ENCODE peak calls at places on chromosomes 5 and 9, in ten cellular contexts. K is Kasumi-1; X is endothelial cell; E is pons; Y is aorta; I is kidney glomerular epithelial cell; D is activated CD4-positive, CD25-positive, alpha-beta regulatory T cell; P is PC-3; O is HEK293T; V is left colon. T is an unnamed sample.

GRCh38 chr9:114300846-114301797 is 21.8 kb upstream of the ORM1 start:
- DNase-seq in K (no peak), X (no peak), E (no peak), Y (peak), I (no peak), D (no peak), P (no peak), O (no peak), V (peak), T (no peak)

GRCh38 chr9:95307538-95307937 is 10.0 kb downstream of the FANCC start:
- DNase-seq in K (no peak), X (no peak), E (no peak), Y (no peak), I (no peak), D (no peak), P (no peak), O (no peak), V (no peak), T (no peak)

GRCh38 chr5:55072668-55073067 is 29.8 kb upstream of the GZMA start:
- DNase-seq in K (peak), X (no peak), E (no peak), Y (no peak), I (no peak), D (no peak), P (no peak), O (no peak), V (no peak), T (no peak)

GRCh38 chr9:130663258-130664171 is 879 bp upstream of the PRDM12 start:
- DNase-seq in K (no peak), X (no peak), E (no peak), Y (no peak), I (no peak), D (no peak), P (no peak), O (no peak), V (no peak), T (no peak)

GRCh38 chr9:69317081-69317480 is 7.9 kb upstream of the ENTREP1 start:
- DNase-seq in K (no peak), X (no peak), E (no peak), Y (no peak), I (no peak), D (no peak), P (peak), O (no peak), V (no peak), T (peak)

GRCh38 chr5:113293613-113294340 is 141.0 kb downstream of the TSSK1B start:
- DNase-seq in K (no peak), X (no peak), E (no peak), Y (no peak), I (peak), D (no peak), P (peak), O (no peak), V (peak), T (peak)

GRCh38 chr9:70480405-70480980 is 66.0 kb upstream of the KLF9 start:
- DNase-seq in K (no peak), X (no peak), E (peak), Y (peak), I (no peak), D (no peak), P (peak), O (no peak), V (peak), T (no peak)

GRCh38 chr5:65663804-65664521 is 39.1 kb downstream of the SHLD3 start:
- DNase-seq in K (no peak), X (peak), E (no peak), Y (no peak), I (peak), D (no peak), P (peak), O (peak), V (no peak), T (peak)

GRCh38 chr5:172370237-172370640 is 84.1 kb downstream of the SH3PXD2B start:
- DNase-seq in K (no peak), X (no peak), E (peak), Y (no peak), I (no peak), D (no peak), P (no peak), O (no peak), V (no peak), T (no peak)

GRCh38 chr5:157808043-157808442 is 50.9 kb downstream of the CLINT1 start:
- DNase-seq in K (no peak), X (no peak), E (no peak), Y (no peak), I (no peak), D (no peak), P (no peak), O (no peak), V (no peak), T (no peak)

GRCh38 chr9:14271078-14271673 is 42.8 kb downstream of the NFIB start:
- DNase-seq in K (no peak), X (no peak), E (peak), Y (no peak), I (peak), D (no peak), P (peak), O (peak), V (peak), T (peak)

GRCh38 chr9:21070171-21070571 is 7.6 kb downstream of the IFNB1 start:
- DNase-seq in K (peak), X (peak), E (peak), Y (no peak), I (peak), D (no peak), P (peak), O (peak), V (peak), T (peak)

GRCh38 chr9:37540634-37541033 is 35.5 kb downstream of the FBXO10 start:
- DNase-seq in K (no peak), X (no peak), E (no peak), Y (no peak), I (no peak), D (no peak), P (peak), O (no peak), V (peak), T (no peak)

GRCh38 chr5:73499756-73500155 is 1.5 kb downstream of the BTF3 start:
- DNase-seq in K (no peak), X (no peak), E (no peak), Y (no peak), I (no peak), D (no peak), P (no peak), O (no peak), V (no peak), T (no peak)

GRCh38 chr5:154214236-154215106 is 23.9 kb downstream of the GALNT10 start:
- DNase-seq in K (no peak), X (no peak), E (no peak), Y (no peak), I (peak), D (no peak), P (peak), O (no peak), V (no peak), T (no peak)

GRCh38 chr5:96616801-96617200 is 45.4 kb upstream of the CAST start:
- DNase-seq in K (no peak), X (no peak), E (no peak), Y (no peak), I (no peak), D (no peak), P (peak), O (no peak), V (peak), T (no peak)

GRCh38 chr9:121785673-121786542 is 134.5 kb downstream of the DAB2IP start:
- DNase-seq in K (no peak), X (no peak), E (no peak), Y (peak), I (no peak), D (no peak), P (no peak), O (no peak), V (no peak), T (no peak)

GRCh38 chr5:55407059-55407684 is 99.4 kb downstream of the MTREX start:
- DNase-seq in K (peak), X (peak), E (peak), Y (no peak), I (peak), D (no peak), P (peak), O (peak), V (no peak), T (peak)

GRCh38 chr5:59621477-59621876 is 272.0 kb downstream of the PDE4D start:
- DNase-seq in K (no peak), X (no peak), E (no peak), Y (no peak), I (no peak), D (no peak), P (no peak), O (no peak), V (no peak), T (no peak)

GRCh38 chr5:61000887-61001286 is 55.9 kb downstream of the NDUFAF2 start:
- DNase-seq in K (no peak), X (no peak), E (no peak), Y (no peak), I (no peak), D (no peak), P (no peak), O (no peak), V (no peak), T (no peak)

GRCh38 chr5:126525630-126526245 is 69.3 kb downstream of the ALDH7A1 start:
- DNase-seq in K (no peak), X (peak), E (no peak), Y (peak), I (no peak), D (no peak), P (no peak), O (no peak), V (peak), T (no peak)

GRCh38 chr5:82046268-82046621 is 74.4 kb downstream of the ATG10 start:
- DNase-seq in K (no peak), X (no peak), E (no peak), Y (no peak), I (no peak), D (no peak), P (no peak), O (no peak), V (no peak), T (no peak)

GRCh38 chr5:81021486-81021885 is 61.3 kb downstream of the RASGRF2 start:
- DNase-seq in K (no peak), X (no peak), E (peak), Y (no peak), I (peak), D (no peak), P (no peak), O (no peak), V (no peak), T (peak)

GRCh38 chr5:9726931-9727330 is 96.8 kb upstream of the TAS2R1 start:
- DNase-seq in K (no peak), X (no peak), E (no peak), Y (no peak), I (no peak), D (no peak), P (peak), O (no peak), V (no peak), T (no peak)

GRCh38 chr5:92559743-92560142 is 1021.3 kb downstream of the NR2F1-AS1 start:
- DNase-seq in K (no peak), X (no peak), E (peak), Y (no peak), I (peak), D (no peak), P (peak), O (no peak), V (no peak), T (no peak)

GRCh38 chr5:130272837-130273236 is 368.6 kb downstream of the CHSY3 start:
- DNase-seq in K (no peak), X (no peak), E (no peak), Y (no peak), I (no peak), D (no peak), P (no peak), O (no peak), V (no peak), T (no peak)

GRCh38 chr5:43034591-43034968 is 5.5 kb downstream of the ANXA2R start:
- DNase-seq in K (no peak), X (peak), E (no peak), Y (no peak), I (no peak), D (no peak), P (peak), O (no peak), V (no peak), T (no peak)

GRCh38 chr9:127987103-127987614 is 6.4 kb upstream of the EEIG1 start:
- DNase-seq in K (no peak), X (no peak), E (no peak), Y (no peak), I (peak), D (no peak), P (peak), O (no peak), V (no peak), T (peak)

GRCh38 chr9:37410969-37411785 is 11.3 kb upstream of the GRHPR start:
- DNase-seq in K (peak), X (peak), E (no peak), Y (no peak), I (no peak), D (no peak), P (no peak), O (no peak), V (no peak), T (no peak)

GRCh38 chr5:112356178-112356956 is 62.7 kb downstream of the EPB41L4A start:
- DNase-seq in K (no peak), X (no peak), E (no peak), Y (no peak), I (no peak), D (no peak), P (no peak), O (no peak), V (no peak), T (no peak)

GRCh38 chr5:172521338-172521932 is 67.1 kb upstream of the SH3PXD2B start:
- DNase-seq in K (no peak), X (no peak), E (no peak), Y (no peak), I (no peak), D (no peak), P (no peak), O (no peak), V (no peak), T (no peak)